ENCODE peak calls at places on chromosomes 2 and 18, in eight cellular contexts. One of them, this sample, is unnamed.

GRCh38 chr2:234422895-234423505 is 73.9 kb downstream of the ARL4C start:
- DNase-seq in substantia nigra: no peak
- DNase-seq in SW480: peak; percentile 66
- DNase-seq in transverse colon: peak; percentile 33
- DNase-seq in glomerular endothelial cell: no peak
- DNase-seq in heart left ventricle: no peak
- DNase-seq in GM18507: no peak
- DNase-seq in naive thymus-derived CD8-positive, alpha-beta T cell: peak; percentile 85
- DNase-seq in this sample: no peak

GRCh38 chr2:234300393-234300792 is 196.5 kb downstream of the ARL4C start:
- DNase-seq in heart left ventricle: no peak
- DNase-seq in naive thymus-derived CD8-positive, alpha-beta T cell: no peak
- DNase-seq in GM18507: no peak
- DNase-seq in transverse colon: no peak
- DNase-seq in SW480: no peak
- DNase-seq in glomerular endothelial cell: no peak
- DNase-seq in substantia nigra: no peak
- DNase-seq in this sample: no peak

GRCh38 chr18:41378628-41379027 is 576.4 kb upstream of the PIK3C3 start:
- DNase-seq in transverse colon: no peak
- DNase-seq in substantia nigra: no peak
- DNase-seq in heart left ventricle: no peak
- DNase-seq in glomerular endothelial cell: no peak
- DNase-seq in GM18507: no peak
- DNase-seq in naive thymus-derived CD8-positive, alpha-beta T cell: no peak
- DNase-seq in SW480: no peak
- DNase-seq in this sample: no peak

GRCh38 chr2:105576440-105577241 is 168.1 kb upstream of the NCK2 start:
- DNase-seq in transverse colon: no peak
- DNase-seq in glomerular endothelial cell: no peak
- DNase-seq in SW480: peak; percentile 82
- DNase-seq in heart left ventricle: no peak
- DNase-seq in substantia nigra: no peak
- DNase-seq in naive thymus-derived CD8-positive, alpha-beta T cell: peak; percentile 62
- DNase-seq in GM18507: no peak
- DNase-seq in this sample: no peak

GRCh38 chr2:21020668-21021288 is 23.1 kb downstream of the APOB start:
- DNase-seq in naive thymus-derived CD8-positive, alpha-beta T cell: no peak
- DNase-seq in glomerular endothelial cell: no peak
- DNase-seq in heart left ventricle: no peak
- DNase-seq in SW480: no peak
- DNase-seq in GM18507: no peak
- DNase-seq in substantia nigra: no peak
- DNase-seq in transverse colon: no peak
- DNase-seq in this sample: no peak

GRCh38 chr2:200703132-200703925 is 108.4 kb upstream of the BZW1 start:
- DNase-seq in glomerular endothelial cell: peak; percentile 55
- DNase-seq in naive thymus-derived CD8-positive, alpha-beta T cell: peak; percentile 19
- DNase-seq in GM18507: no peak
- DNase-seq in substantia nigra: no peak
- DNase-seq in SW480: peak; percentile 76
- DNase-seq in transverse colon: no peak
- DNase-seq in heart left ventricle: no peak
- DNase-seq in this sample: no peak

GRCh38 chr2:179338681-179339080 is 74.0 kb upstream of the SESTD1 start:
- DNase-seq in naive thymus-derived CD8-positive, alpha-beta T cell: no peak
- DNase-seq in heart left ventricle: no peak
- DNase-seq in glomerular endothelial cell: no peak
- DNase-seq in transverse colon: no peak
- DNase-seq in SW480: no peak
- DNase-seq in substantia nigra: no peak
- DNase-seq in GM18507: no peak
- DNase-seq in this sample: no peak

GRCh38 chr2:108787209-108787558 is 613 bp downstream of the CCDC138 start:
- DNase-seq in transverse colon: no peak
- DNase-seq in substantia nigra: no peak
- DNase-seq in GM18507: no peak
- DNase-seq in naive thymus-derived CD8-positive, alpha-beta T cell: no peak
- DNase-seq in heart left ventricle: no peak
- DNase-seq in SW480: peak; percentile 9
- DNase-seq in glomerular endothelial cell: no peak
- DNase-seq in this sample: no peak

GRCh38 chr18:4130734-4131719 is 324.1 kb downstream of the DLGAP1 start:
- DNase-seq in glomerular endothelial cell: no peak
- DNase-seq in SW480: peak; percentile 83
- DNase-seq in naive thymus-derived CD8-positive, alpha-beta T cell: no peak
- DNase-seq in GM18507: no peak
- DNase-seq in transverse colon: no peak
- DNase-seq in substantia nigra: no peak
- DNase-seq in heart left ventricle: no peak
- DNase-seq in this sample: no peak

GRCh38 chr2:52613064-52613463 is 1154.5 kb upstream of the CHAC2 start:
- DNase-seq in SW480: peak; percentile 14
- DNase-seq in glomerular endothelial cell: no peak
- DNase-seq in substantia nigra: no peak
- DNase-seq in transverse colon: no peak
- DNase-seq in GM18507: no peak
- DNase-seq in heart left ventricle: no peak
- DNase-seq in naive thymus-derived CD8-positive, alpha-beta T cell: no peak
- DNase-seq in this sample: no peak

GRCh38 chr2:207254526-207255464 is 89.0 kb upstream of the KLF7 start:
- DNase-seq in substantia nigra: no peak
- DNase-seq in glomerular endothelial cell: no peak
- DNase-seq in transverse colon: no peak
- DNase-seq in heart left ventricle: no peak
- DNase-seq in naive thymus-derived CD8-positive, alpha-beta T cell: no peak
- DNase-seq in GM18507: no peak
- DNase-seq in SW480: no peak
- DNase-seq in this sample: no peak

GRCh38 chr18:57698571-57699276 is 77.1 kb upstream of the NARS1 start:
- DNase-seq in GM18507: no peak
- DNase-seq in SW480: no peak
- DNase-seq in glomerular endothelial cell: no peak
- DNase-seq in heart left ventricle: no peak
- DNase-seq in transverse colon: no peak
- DNase-seq in naive thymus-derived CD8-positive, alpha-beta T cell: no peak
- DNase-seq in substantia nigra: no peak
- DNase-seq in this sample: no peak

GRCh38 chr2:209114588-209114987 is 309.3 kb upstream of the MAP2 start:
- DNase-seq in heart left ventricle: no peak
- DNase-seq in GM18507: no peak
- DNase-seq in SW480: no peak
- DNase-seq in naive thymus-derived CD8-positive, alpha-beta T cell: no peak
- DNase-seq in transverse colon: no peak
- DNase-seq in glomerular endothelial cell: no peak
- DNase-seq in substantia nigra: no peak
- DNase-seq in this sample: no peak

GRCh38 chr2:152606965-152607364 is 110.3 kb downstream of the PRPF40A start:
- DNase-seq in naive thymus-derived CD8-positive, alpha-beta T cell: no peak
- DNase-seq in heart left ventricle: no peak
- DNase-seq in substantia nigra: no peak
- DNase-seq in glomerular endothelial cell: no peak
- DNase-seq in GM18507: no peak
- DNase-seq in transverse colon: no peak
- DNase-seq in SW480: no peak
- DNase-seq in this sample: no peak

GRCh38 chr2:126797622-126798275 is 100.9 kb upstream of the TEX51 start:
- DNase-seq in GM18507: no peak
- DNase-seq in heart left ventricle: no peak
- DNase-seq in naive thymus-derived CD8-positive, alpha-beta T cell: no peak
- DNase-seq in glomerular endothelial cell: no peak
- DNase-seq in substantia nigra: no peak
- DNase-seq in SW480: no peak
- DNase-seq in transverse colon: no peak
- DNase-seq in this sample: no peak

GRCh38 chr2:224263571-224264043 is 138.3 kb downstream of the FAM124B start:
- DNase-seq in SW480: no peak
- DNase-seq in substantia nigra: no peak
- DNase-seq in glomerular endothelial cell: no peak
- DNase-seq in heart left ventricle: no peak
- DNase-seq in GM18507: no peak
- DNase-seq in naive thymus-derived CD8-positive, alpha-beta T cell: no peak
- DNase-seq in transverse colon: no peak
- DNase-seq in this sample: no peak

GRCh38 chr2:188503975-188504374 is 212.3 kb downstream of the GULP1 start:
- DNase-seq in naive thymus-derived CD8-positive, alpha-beta T cell: no peak
- DNase-seq in glomerular endothelial cell: no peak
- DNase-seq in substantia nigra: no peak
- DNase-seq in GM18507: no peak
- DNase-seq in SW480: no peak
- DNase-seq in transverse colon: no peak
- DNase-seq in heart left ventricle: no peak
- DNase-seq in this sample: no peak

GRCh38 chr18:44637210-44638051 is 43.3 kb upstream of the SETBP1 start:
- DNase-seq in glomerular endothelial cell: no peak
- DNase-seq in GM18507: no peak
- DNase-seq in heart left ventricle: no peak
- DNase-seq in SW480: peak; percentile 48
- DNase-seq in transverse colon: no peak
- DNase-seq in substantia nigra: no peak
- DNase-seq in naive thymus-derived CD8-positive, alpha-beta T cell: no peak
- DNase-seq in this sample: no peak

GRCh38 chr2:204583773-204584172 is 38.5 kb downstream of the PARD3B start:
- DNase-seq in transverse colon: no peak
- DNase-seq in GM18507: no peak
- DNase-seq in substantia nigra: no peak
- DNase-seq in SW480: no peak
- DNase-seq in glomerular endothelial cell: no peak
- DNase-seq in heart left ventricle: no peak
- DNase-seq in naive thymus-derived CD8-positive, alpha-beta T cell: no peak
- DNase-seq in this sample: no peak

GRCh38 chr2:98913916-98914712 is 21.9 kb downstream of the CRACDL start:
- DNase-seq in transverse colon: no peak
- DNase-seq in naive thymus-derived CD8-positive, alpha-beta T cell: no peak
- DNase-seq in glomerular endothelial cell: no peak
- DNase-seq in heart left ventricle: no peak
- DNase-seq in SW480: no peak
- DNase-seq in GM18507: no peak
- DNase-seq in substantia nigra: no peak
- DNase-seq in this sample: no peak

GRCh38 chr2:218017211-218018053 is 14.6 kb upstream of the TNS1 start:
- DNase-seq in substantia nigra: no peak
- DNase-seq in naive thymus-derived CD8-positive, alpha-beta T cell: no peak
- DNase-seq in SW480: no peak
- DNase-seq in GM18507: no peak
- DNase-seq in glomerular endothelial cell: no peak
- DNase-seq in transverse colon: no peak
- DNase-seq in heart left ventricle: peak; percentile 71
- DNase-seq in this sample: no peak

GRCh38 chr18:76803814-76804213 is 18.5 kb upstream of the ZNF236 start:
- DNase-seq in heart left ventricle: no peak
- DNase-seq in GM18507: peak; percentile 46
- DNase-seq in glomerular endothelial cell: no peak
- DNase-seq in transverse colon: peak; percentile 74
- DNase-seq in naive thymus-derived CD8-positive, alpha-beta T cell: peak; percentile 70
- DNase-seq in substantia nigra: no peak
- DNase-seq in SW480: peak; percentile 53
- DNase-seq in this sample: peak; percentile 59

GRCh38 chr2:127293386-127293757 is 572 bp downstream of the ERCC3 start:
- DNase-seq in glomerular endothelial cell: no peak
- DNase-seq in naive thymus-derived CD8-positive, alpha-beta T cell: no peak
- DNase-seq in GM18507: no peak
- DNase-seq in SW480: no peak
- DNase-seq in heart left ventricle: no peak
- DNase-seq in substantia nigra: no peak
- DNase-seq in transverse colon: no peak
- DNase-seq in this sample: peak; percentile 3

GRCh38 chr2:201182650-201183372 is at the start of gene CASP10:
- DNase-seq in substantia nigra: no peak
- DNase-seq in naive thymus-derived CD8-positive, alpha-beta T cell: peak; percentile 80
- DNase-seq in GM18507: peak; percentile 33
- DNase-seq in transverse colon: peak; percentile 41
- DNase-seq in SW480: peak; percentile 74
- DNase-seq in glomerular endothelial cell: peak; percentile 88
- DNase-seq in heart left ventricle: no peak
- DNase-seq in this sample: no peak

GRCh38 chr2:128282246-128282975 is 36.3 kb downstream of the HS6ST1 start:
- DNase-seq in substantia nigra: no peak
- DNase-seq in transverse colon: no peak
- DNase-seq in heart left ventricle: peak; percentile 67
- DNase-seq in GM18507: no peak
- DNase-seq in SW480: no peak
- DNase-seq in glomerular endothelial cell: no peak
- DNase-seq in naive thymus-derived CD8-positive, alpha-beta T cell: no peak
- DNase-seq in this sample: no peak

GRCh38 chr2:209470-209869 is 54.4 kb downstream of the SH3YL1 start:
- DNase-seq in GM18507: no peak
- DNase-seq in glomerular endothelial cell: no peak
- DNase-seq in substantia nigra: no peak
- DNase-seq in naive thymus-derived CD8-positive, alpha-beta T cell: no peak
- DNase-seq in transverse colon: no peak
- DNase-seq in SW480: no peak
- DNase-seq in heart left ventricle: no peak
- DNase-seq in this sample: no peak

GRCh38 chr2:215417400-215417951 is 18.4 kb downstream of the FN1 start:
- DNase-seq in GM18507: no peak
- DNase-seq in glomerular endothelial cell: no peak
- DNase-seq in heart left ventricle: no peak
- DNase-seq in transverse colon: no peak
- DNase-seq in substantia nigra: no peak
- DNase-seq in SW480: no peak
- DNase-seq in naive thymus-derived CD8-positive, alpha-beta T cell: no peak
- DNase-seq in this sample: no peak

GRCh38 chr2:100423631-100424030 is 6.2 kb upstream of the CHST10 start:
- DNase-seq in SW480: no peak
- DNase-seq in glomerular endothelial cell: no peak
- DNase-seq in GM18507: no peak
- DNase-seq in naive thymus-derived CD8-positive, alpha-beta T cell: no peak
- DNase-seq in transverse colon: no peak
- DNase-seq in substantia nigra: no peak
- DNase-seq in heart left ventricle: no peak
- DNase-seq in this sample: no peak

GRCh38 chr2:25528173-25528572 is 145.2 kb downstream of the DTNB start:
- DNase-seq in naive thymus-derived CD8-positive, alpha-beta T cell: no peak
- DNase-seq in GM18507: no peak
- DNase-seq in SW480: peak; percentile 61
- DNase-seq in substantia nigra: no peak
- DNase-seq in heart left ventricle: no peak
- DNase-seq in transverse colon: no peak
- DNase-seq in glomerular endothelial cell: no peak
- DNase-seq in this sample: no peak

GRCh38 chr2:10333247-10333613 is 30.5 kb downstream of the HPCAL1 start:
- DNase-seq in glomerular endothelial cell: no peak
- DNase-seq in transverse colon: no peak
- DNase-seq in GM18507: no peak
- DNase-seq in SW480: no peak
- DNase-seq in heart left ventricle: no peak
- DNase-seq in naive thymus-derived CD8-positive, alpha-beta T cell: no peak
- DNase-seq in substantia nigra: no peak
- DNase-seq in this sample: no peak

GRCh38 chr2:181308731-181309130 is 148.5 kb upstream of the ITGA4 start:
- DNase-seq in SW480: no peak
- DNase-seq in heart left ventricle: no peak
- DNase-seq in GM18507: no peak
- DNase-seq in naive thymus-derived CD8-positive, alpha-beta T cell: no peak
- DNase-seq in glomerular endothelial cell: no peak
- DNase-seq in transverse colon: no peak
- DNase-seq in substantia nigra: no peak
- DNase-seq in this sample: no peak

GRCh38 chr2:160068906-160069305 is 6.5 kb upstream of the PLA2R1 start:
- DNase-seq in glomerular endothelial cell: no peak
- DNase-seq in substantia nigra: no peak
- DNase-seq in naive thymus-derived CD8-positive, alpha-beta T cell: no peak
- DNase-seq in GM18507: no peak
- DNase-seq in heart left ventricle: no peak
- DNase-seq in transverse colon: no peak
- DNase-seq in SW480: no peak
- DNase-seq in this sample: no peak

GRCh38 chr18:53380063-53380639 is 844.3 kb downstream of the MBD2 start:
- DNase-seq in GM18507: no peak
- DNase-seq in heart left ventricle: no peak
- DNase-seq in substantia nigra: no peak
- DNase-seq in glomerular endothelial cell: peak; percentile 25
- DNase-seq in naive thymus-derived CD8-positive, alpha-beta T cell: no peak
- DNase-seq in transverse colon: no peak
- DNase-seq in SW480: peak; percentile 12
- DNase-seq in this sample: no peak

GRCh38 chr2:53755022-53755630 is 12.5 kb upstream of the CHAC2 start:
- DNase-seq in naive thymus-derived CD8-positive, alpha-beta T cell: no peak
- DNase-seq in SW480: no peak
- DNase-seq in substantia nigra: no peak
- DNase-seq in glomerular endothelial cell: no peak
- DNase-seq in heart left ventricle: no peak
- DNase-seq in transverse colon: peak; percentile 54
- DNase-seq in GM18507: no peak
- DNase-seq in this sample: no peak